ENCODE peak calls at places on chromosomes 3 and 15, in nine cellular contexts. One of them, this sample, is unnamed.

GRCh38 chr3:112746675-112747276 is 99.9 kb downstream of the CD200R1L start:
- DNase-seq in CD8-positive, alpha-beta T cell: no peak
- DNase-seq in psoas muscle: no peak
- DNase-seq in A549: no peak
- DNase-seq in uterus: no peak
- DNase-seq in Panc1: no peak
- DNase-seq in IMR-90: peak; percentile 77
- DNase-seq in cardiac muscle cell: no peak
- DNase-seq in heart left ventricle: no peak
- DNase-seq in this sample: no peak

GRCh38 chr3:32842531-32842931 is 24.7 kb downstream of the TRIM71 start:
- DNase-seq in cardiac muscle cell: no peak
- DNase-seq in uterus: no peak
- DNase-seq in CD8-positive, alpha-beta T cell: no peak
- DNase-seq in Panc1: no peak
- DNase-seq in A549: no peak
- DNase-seq in IMR-90: no peak
- DNase-seq in heart left ventricle: no peak
- DNase-seq in psoas muscle: no peak
- DNase-seq in this sample: no peak

GRCh38 chr15:96893159-96893906 is 562.8 kb downstream of the NR2F2 start:
- DNase-seq in CD8-positive, alpha-beta T cell: no peak
- DNase-seq in Panc1: no peak
- DNase-seq in A549: no peak
- DNase-seq in uterus: no peak
- DNase-seq in psoas muscle: no peak
- DNase-seq in cardiac muscle cell: peak; percentile 55
- DNase-seq in heart left ventricle: no peak
- DNase-seq in IMR-90: no peak
- DNase-seq in this sample: no peak

GRCh38 chr15:60551147-60551780 is 72.3 kb upstream of the ICE2 start:
- DNase-seq in heart left ventricle: no peak
- DNase-seq in CD8-positive, alpha-beta T cell: no peak
- DNase-seq in A549: no peak
- DNase-seq in Panc1: no peak
- DNase-seq in cardiac muscle cell: no peak
- DNase-seq in uterus: no peak
- DNase-seq in IMR-90: no peak
- DNase-seq in psoas muscle: no peak
- DNase-seq in this sample: no peak

GRCh38 chr3:33277193-33277882 is at the start of gene FBXL2:
- DNase-seq in uterus: peak; percentile 41
- DNase-seq in A549: peak; percentile 74
- DNase-seq in CD8-positive, alpha-beta T cell: no peak
- DNase-seq in Panc1: no peak
- DNase-seq in heart left ventricle: peak; percentile 59
- DNase-seq in cardiac muscle cell: peak; percentile 95
- DNase-seq in psoas muscle: peak; percentile 45
- DNase-seq in IMR-90: peak; percentile 49
- DNase-seq in this sample: no peak

GRCh38 chr3:112133606-112134334 is 722 bp upstream of the GCSAM start:
- DNase-seq in A549: no peak
- DNase-seq in cardiac muscle cell: no peak
- DNase-seq in uterus: no peak
- DNase-seq in CD8-positive, alpha-beta T cell: peak; percentile 45
- DNase-seq in psoas muscle: no peak
- DNase-seq in heart left ventricle: no peak
- DNase-seq in Panc1: no peak
- DNase-seq in IMR-90: no peak
- DNase-seq in this sample: no peak

GRCh38 chr3:65030847-65031463 is 343.2 kb upstream of the ADAMTS9 start:
- DNase-seq in IMR-90: peak; percentile 53
- DNase-seq in cardiac muscle cell: no peak
- DNase-seq in heart left ventricle: no peak
- DNase-seq in uterus: no peak
- DNase-seq in Panc1: no peak
- DNase-seq in psoas muscle: no peak
- DNase-seq in A549: peak; percentile 4
- DNase-seq in CD8-positive, alpha-beta T cell: no peak
- DNase-seq in this sample: no peak

GRCh38 chr3:3683261-3683660 is 116.0 kb upstream of the LRRN1 start:
- DNase-seq in psoas muscle: no peak
- DNase-seq in A549: no peak
- DNase-seq in CD8-positive, alpha-beta T cell: no peak
- DNase-seq in IMR-90: no peak
- DNase-seq in cardiac muscle cell: no peak
- DNase-seq in uterus: no peak
- DNase-seq in Panc1: no peak
- DNase-seq in heart left ventricle: no peak
- DNase-seq in this sample: no peak

GRCh38 chr3:119149484-119149883 is 3.5 kb downstream of the TEX55 start:
- DNase-seq in CD8-positive, alpha-beta T cell: no peak
- DNase-seq in uterus: no peak
- DNase-seq in IMR-90: peak; percentile 92
- DNase-seq in Panc1: no peak
- DNase-seq in heart left ventricle: no peak
- DNase-seq in A549: no peak
- DNase-seq in cardiac muscle cell: no peak
- DNase-seq in psoas muscle: no peak
- DNase-seq in this sample: no peak

GRCh38 chr3:119147494-119147893 is 1.5 kb downstream of the TEX55 start:
- DNase-seq in heart left ventricle: no peak
- DNase-seq in A549: no peak
- DNase-seq in uterus: no peak
- DNase-seq in psoas muscle: no peak
- DNase-seq in CD8-positive, alpha-beta T cell: no peak
- DNase-seq in cardiac muscle cell: no peak
- DNase-seq in Panc1: no peak
- DNase-seq in IMR-90: no peak
- DNase-seq in this sample: no peak

GRCh38 chr3:119145500-119146167 is at the start of gene TEX55:
- DNase-seq in heart left ventricle: peak; percentile 22
- DNase-seq in A549: peak; percentile 54
- DNase-seq in cardiac muscle cell: peak; percentile 62
- DNase-seq in Panc1: no peak
- DNase-seq in IMR-90: peak; percentile 61
- DNase-seq in CD8-positive, alpha-beta T cell: no peak
- DNase-seq in uterus: no peak
- DNase-seq in psoas muscle: no peak
- DNase-seq in this sample: no peak

GRCh38 chr3:119146578-119147375 is 812 bp downstream of the TEX55 start:
- DNase-seq in uterus: no peak
- DNase-seq in IMR-90: no peak
- DNase-seq in Panc1: no peak
- DNase-seq in cardiac muscle cell: no peak
- DNase-seq in CD8-positive, alpha-beta T cell: no peak
- DNase-seq in heart left ventricle: no peak
- DNase-seq in psoas muscle: no peak
- DNase-seq in A549: no peak
- DNase-seq in this sample: no peak

DNA sequence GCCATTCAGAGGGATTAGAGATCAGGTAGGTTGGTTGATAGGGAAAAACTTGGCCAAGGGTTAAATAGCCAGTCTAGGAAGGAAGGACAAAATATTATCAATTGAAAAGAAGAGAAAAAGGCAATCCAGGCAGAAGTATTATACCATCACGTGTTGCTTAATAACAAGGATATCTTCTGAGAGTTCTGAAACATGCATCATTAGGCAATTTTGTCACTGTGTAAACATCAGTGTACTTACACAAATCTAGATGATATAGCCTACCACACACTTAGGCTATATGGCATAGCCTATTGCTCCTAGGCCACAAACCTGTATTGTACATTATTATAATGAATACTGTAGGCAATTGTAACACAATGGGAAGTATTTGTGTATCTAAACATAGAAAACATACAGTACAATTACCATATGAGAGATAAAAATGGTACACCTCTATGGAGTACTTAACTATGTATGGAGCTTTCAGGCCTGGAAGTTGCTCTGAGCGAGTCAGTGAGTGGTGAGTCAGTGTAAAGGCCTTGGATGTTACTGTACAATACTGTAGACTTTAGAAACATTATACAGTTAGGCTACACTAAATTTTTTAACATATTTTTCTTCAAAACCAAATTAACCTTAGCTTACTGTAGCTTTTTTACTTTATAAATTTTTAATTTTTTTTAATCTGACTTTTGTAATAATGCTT is 2.7 kb downstream of the TEX55 start:
- DNase-seq in IMR-90: peak; percentile 79
- DNase-seq in A549: no peak
- DNase-seq in Panc1: no peak
- DNase-seq in CD8-positive, alpha-beta T cell: no peak
- DNase-seq in uterus: no peak
- DNase-seq in psoas muscle: no peak
- DNase-seq in heart left ventricle: no peak
- DNase-seq in cardiac muscle cell: no peak
- DNase-seq in this sample: no peak
- H3K27ac ChIP-seq in IMR-90: peak overlapping the region; percentile 9
- H3K27ac ChIP-seq in A549: peak overlapping the region; percentile 65
- H3K27ac ChIP-seq in Panc1: no peak overlapping the region
- H3K27ac ChIP-seq in CD8-positive, alpha-beta T cell: no peak overlapping the region
- H3K27ac ChIP-seq in uterus: no peak overlapping the region
- H3K27ac ChIP-seq in psoas muscle: no peak overlapping the region
- H3K27ac ChIP-seq in heart left ventricle: no peak overlapping the region
- H3K27ac ChIP-seq in cardiac muscle cell: no peak overlapping the region
- H3K27ac ChIP-seq in this sample: no peak overlapping the region

GRCh38 chr3:49386056-49386756 is 25.6 kb downstream of the RHOA start:
- DNase-seq in Panc1: no peak
- DNase-seq in CD8-positive, alpha-beta T cell: no peak
- DNase-seq in uterus: no peak
- DNase-seq in heart left ventricle: no peak
- DNase-seq in IMR-90: no peak
- DNase-seq in psoas muscle: no peak
- DNase-seq in cardiac muscle cell: no peak
- DNase-seq in A549: no peak
- DNase-seq in this sample: no peak

GRCh38 chr3:49385617-49386016 is 26.2 kb downstream of the RHOA start:
- DNase-seq in cardiac muscle cell: no peak
- DNase-seq in A549: no peak
- DNase-seq in CD8-positive, alpha-beta T cell: no peak
- DNase-seq in heart left ventricle: no peak
- DNase-seq in IMR-90: no peak
- DNase-seq in Panc1: no peak
- DNase-seq in uterus: no peak
- DNase-seq in psoas muscle: no peak
- DNase-seq in this sample: no peak

GRCh38 chr3:49389297-49389696 is 22.5 kb downstream of the RHOA start:
- DNase-seq in uterus: no peak
- DNase-seq in A549: no peak
- DNase-seq in heart left ventricle: no peak
- DNase-seq in Panc1: no peak
- DNase-seq in cardiac muscle cell: no peak
- DNase-seq in IMR-90: no peak
- DNase-seq in CD8-positive, alpha-beta T cell: no peak
- DNase-seq in psoas muscle: no peak
- DNase-seq in this sample: no peak

GRCh38 chr3:49387721-49388120 is 24.1 kb downstream of the RHOA start:
- DNase-seq in IMR-90: peak; percentile 69
- DNase-seq in Panc1: peak; percentile 47
- DNase-seq in cardiac muscle cell: no peak
- DNase-seq in A549: no peak
- DNase-seq in CD8-positive, alpha-beta T cell: no peak
- DNase-seq in heart left ventricle: no peak
- DNase-seq in psoas muscle: no peak
- DNase-seq in uterus: no peak
- DNase-seq in this sample: no peak

DNA sequence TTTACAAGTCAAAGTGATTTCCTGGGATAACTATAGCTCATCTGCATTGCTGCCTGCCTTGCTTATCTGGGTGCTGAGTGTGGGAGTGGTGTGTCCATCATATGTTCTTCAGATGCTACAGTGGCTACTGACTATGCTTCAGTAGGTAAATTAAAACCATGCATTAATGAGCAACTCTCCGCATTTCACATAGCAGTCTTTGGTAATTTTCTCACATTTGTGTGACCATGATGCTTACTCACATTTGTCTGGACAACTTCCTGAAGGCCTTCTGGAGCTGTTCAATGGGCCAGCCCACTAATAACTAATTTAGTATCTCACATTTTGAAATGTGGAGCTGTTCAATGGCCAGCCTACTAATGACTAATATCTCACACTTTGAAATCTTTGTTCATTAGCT is 23.4 kb downstream of the RHOA start:
- DNase-seq in CD8-positive, alpha-beta T cell: no peak
- DNase-seq in IMR-90: no peak
- DNase-seq in Panc1: no peak
- DNase-seq in uterus: no peak
- DNase-seq in psoas muscle: no peak
- DNase-seq in A549: no peak
- DNase-seq in cardiac muscle cell: no peak
- DNase-seq in heart left ventricle: no peak
- DNase-seq in this sample: no peak
- H3K27ac ChIP-seq in CD8-positive, alpha-beta T cell: no peak overlapping the region
- H3K27ac ChIP-seq in IMR-90: no peak overlapping the region
- H3K27ac ChIP-seq in Panc1: no peak overlapping the region
- H3K27ac ChIP-seq in uterus: no peak overlapping the region
- H3K27ac ChIP-seq in psoas muscle: peak overlapping the region; percentile 43
- H3K27ac ChIP-seq in A549: no peak overlapping the region
- H3K27ac ChIP-seq in cardiac muscle cell: peak overlapping the region; percentile 79
- H3K27ac ChIP-seq in heart left ventricle: no peak overlapping the region
- H3K27ac ChIP-seq in this sample: no peak overlapping the region

GRCh38 chr3:130950124-130950523 is 56.2 kb downstream of the ATP2C1 start:
- DNase-seq in IMR-90: no peak
- DNase-seq in psoas muscle: no peak
- DNase-seq in CD8-positive, alpha-beta T cell: no peak
- DNase-seq in A549: no peak
- DNase-seq in Panc1: no peak
- DNase-seq in cardiac muscle cell: no peak
- DNase-seq in heart left ventricle: no peak
- DNase-seq in uterus: no peak
- DNase-seq in this sample: no peak
- H3K27ac ChIP-seq in IMR-90: peak overlapping the region; percentile 36
- H3K27ac ChIP-seq in psoas muscle: no peak overlapping the region
- H3K27ac ChIP-seq in CD8-positive, alpha-beta T cell: no peak overlapping the region
- H3K27ac ChIP-seq in A549: no peak overlapping the region
- H3K27ac ChIP-seq in Panc1: no peak overlapping the region
- H3K27ac ChIP-seq in cardiac muscle cell: no peak overlapping the region
- H3K27ac ChIP-seq in heart left ventricle: no peak overlapping the region
- H3K27ac ChIP-seq in uterus: no peak overlapping the region
- H3K27ac ChIP-seq in this sample: no peak overlapping the region

GRCh38 chr3:29171583-29171990 is 109.3 kb upstream of the RBMS3 start:
- DNase-seq in Panc1: no peak
- DNase-seq in IMR-90: peak; percentile 43
- DNase-seq in uterus: no peak
- DNase-seq in heart left ventricle: no peak
- DNase-seq in psoas muscle: no peak
- DNase-seq in cardiac muscle cell: no peak
- DNase-seq in CD8-positive, alpha-beta T cell: no peak
- DNase-seq in A549: no peak
- DNase-seq in this sample: no peak

GRCh38 chr3:29169456-29169855 is 111.4 kb upstream of the RBMS3 start:
- DNase-seq in CD8-positive, alpha-beta T cell: no peak
- DNase-seq in psoas muscle: no peak
- DNase-seq in Panc1: no peak
- DNase-seq in uterus: no peak
- DNase-seq in A549: no peak
- DNase-seq in IMR-90: no peak
- DNase-seq in cardiac muscle cell: no peak
- DNase-seq in heart left ventricle: no peak
- DNase-seq in this sample: no peak

GRCh38 chr3:29168686-29169085 is 112.2 kb upstream of the RBMS3 start:
- DNase-seq in A549: no peak
- DNase-seq in heart left ventricle: no peak
- DNase-seq in Panc1: no peak
- DNase-seq in psoas muscle: no peak
- DNase-seq in IMR-90: no peak
- DNase-seq in CD8-positive, alpha-beta T cell: no peak
- DNase-seq in cardiac muscle cell: no peak
- DNase-seq in uterus: no peak
- DNase-seq in this sample: no peak

GRCh38 chr3:29167180-29167579 is 113.7 kb upstream of the RBMS3 start:
- DNase-seq in A549: no peak
- DNase-seq in CD8-positive, alpha-beta T cell: no peak
- DNase-seq in cardiac muscle cell: no peak
- DNase-seq in IMR-90: peak; percentile 75
- DNase-seq in uterus: no peak
- DNase-seq in heart left ventricle: no peak
- DNase-seq in psoas muscle: no peak
- DNase-seq in Panc1: no peak
- DNase-seq in this sample: no peak

DNA sequence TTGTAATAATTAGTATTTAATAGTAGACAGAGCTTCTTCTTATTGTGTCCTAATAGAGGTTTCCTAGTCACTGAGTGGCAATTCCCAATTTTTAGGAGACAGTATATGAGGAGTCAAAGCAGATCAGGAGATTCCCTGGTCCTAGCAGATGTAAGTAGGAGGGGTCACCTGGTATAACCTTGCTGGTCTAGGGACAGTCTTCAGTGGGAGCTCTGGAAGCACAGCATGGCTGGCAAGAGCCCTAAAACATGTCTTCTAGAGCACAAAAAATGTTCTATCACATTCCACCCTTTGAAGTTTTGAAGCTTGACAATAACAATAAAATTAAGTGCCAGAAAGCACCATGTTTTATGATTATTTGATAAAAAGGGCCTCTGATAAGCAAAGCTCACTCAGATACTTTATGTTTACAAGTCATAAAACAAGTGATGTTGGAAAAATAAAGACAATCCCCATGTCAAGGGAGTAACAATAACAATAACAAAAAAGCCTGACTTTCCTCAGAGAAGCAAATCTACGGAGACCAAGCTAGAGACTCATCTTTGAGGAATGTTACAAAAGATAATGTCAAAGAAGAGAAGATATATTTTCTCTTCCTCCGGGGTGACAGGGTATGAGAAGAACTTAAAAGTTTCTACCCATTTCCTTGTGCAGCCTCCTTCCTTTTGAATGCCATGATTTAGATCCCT is 109.8 kb upstream of the RBMS3 start:
- DNase-seq in heart left ventricle: no peak
- DNase-seq in psoas muscle: no peak
- DNase-seq in cardiac muscle cell: no peak
- DNase-seq in IMR-90: peak; percentile 45
- DNase-seq in Panc1: no peak
- DNase-seq in CD8-positive, alpha-beta T cell: no peak
- DNase-seq in A549: no peak
- DNase-seq in uterus: no peak
- DNase-seq in this sample: no peak
- H3K27ac ChIP-seq in heart left ventricle: peak overlapping the region; percentile 75
- H3K27ac ChIP-seq in psoas muscle: peak overlapping the region; percentile 18
- H3K27ac ChIP-seq in cardiac muscle cell: no peak overlapping the region
- H3K27ac ChIP-seq in IMR-90: peak overlapping the region; percentile 68
- H3K27ac ChIP-seq in Panc1: no peak overlapping the region
- H3K27ac ChIP-seq in CD8-positive, alpha-beta T cell: no peak overlapping the region
- H3K27ac ChIP-seq in A549: no peak overlapping the region
- H3K27ac ChIP-seq in uterus: peak overlapping the region; percentile 22
- H3K27ac ChIP-seq in this sample: no peak overlapping the region